ENCODE peak calls at places on chromosomes 2 and 18, in eight cellular contexts. One of them, this sample, is unnamed.

GRCh38 chr2:127515383-127515915 is 10.8 kb downstream of the IWS1 start:
- DNase-seq in body of pancreas: no peak
- DNase-seq in spleen: no peak
- DNase-seq in A549: no peak
- DNase-seq in suprapubic skin: no peak
- DNase-seq in right lobe of liver: no peak
- DNase-seq in stomach: no peak
- DNase-seq in esophagus squamous epithelium: no peak
- DNase-seq in this sample: no peak

GRCh38 chr2:16218651-16219050 is 278.3 kb downstream of the MYCN start:
- DNase-seq in body of pancreas: peak
- DNase-seq in spleen: no peak
- DNase-seq in A549: peak
- DNase-seq in suprapubic skin: no peak
- DNase-seq in right lobe of liver: no peak
- DNase-seq in stomach: peak
- DNase-seq in esophagus squamous epithelium: no peak
- DNase-seq in this sample: no peak

GRCh38 chr2:234512884-234513669 is 16.2 kb upstream of the ARL4C start:
- DNase-seq in body of pancreas: no peak
- DNase-seq in spleen: no peak
- DNase-seq in A549: no peak
- DNase-seq in suprapubic skin: no peak
- DNase-seq in right lobe of liver: no peak
- DNase-seq in stomach: no peak
- DNase-seq in esophagus squamous epithelium: no peak
- DNase-seq in this sample: no peak

GRCh38 chr18:46751882-46752281 is 5.0 kb downstream of the ST8SIA5 start:
- DNase-seq in body of pancreas: no peak
- DNase-seq in spleen: no peak
- DNase-seq in A549: no peak
- DNase-seq in suprapubic skin: no peak
- DNase-seq in right lobe of liver: no peak
- DNase-seq in stomach: no peak
- DNase-seq in esophagus squamous epithelium: no peak
- DNase-seq in this sample: no peak

GRCh38 chr2:215828528-215829184 is 184.7 kb downstream of the MREG start:
- DNase-seq in body of pancreas: peak
- DNase-seq in spleen: no peak
- DNase-seq in A549: peak
- DNase-seq in suprapubic skin: no peak
- DNase-seq in right lobe of liver: peak
- DNase-seq in stomach: peak
- DNase-seq in esophagus squamous epithelium: no peak
- DNase-seq in this sample: peak

GRCh38 chr2:235087812-235088607 is 136.2 kb downstream of the SH3BP4 start:
- DNase-seq in body of pancreas: peak
- DNase-seq in spleen: no peak
- DNase-seq in A549: no peak
- DNase-seq in suprapubic skin: no peak
- DNase-seq in right lobe of liver: no peak
- DNase-seq in stomach: peak
- DNase-seq in esophagus squamous epithelium: no peak
- DNase-seq in this sample: peak

GRCh38 chr18:12317664-12318333 is 9.8 kb downstream of the TUBB6 start:
- DNase-seq in body of pancreas: no peak
- DNase-seq in spleen: no peak
- DNase-seq in A549: no peak
- DNase-seq in suprapubic skin: peak
- DNase-seq in right lobe of liver: no peak
- DNase-seq in stomach: no peak
- DNase-seq in esophagus squamous epithelium: no peak
- DNase-seq in this sample: no peak

GRCh38 chr2:36452279-36452678 is 96.7 kb downstream of the CRIM1 start:
- DNase-seq in body of pancreas: no peak
- DNase-seq in spleen: no peak
- DNase-seq in A549: no peak
- DNase-seq in suprapubic skin: no peak
- DNase-seq in right lobe of liver: no peak
- DNase-seq in stomach: no peak
- DNase-seq in esophagus squamous epithelium: no peak
- DNase-seq in this sample: no peak

GRCh38 chr2:26178746-26179436 is 6.0 kb downstream of the GAREM2 start:
- DNase-seq in body of pancreas: no peak
- DNase-seq in spleen: peak
- DNase-seq in A549: no peak
- DNase-seq in suprapubic skin: no peak
- DNase-seq in right lobe of liver: no peak
- DNase-seq in stomach: peak
- DNase-seq in esophagus squamous epithelium: no peak
- DNase-seq in this sample: no peak

GRCh38 chr18:70490008-70490933 is 201.4 kb downstream of the SOCS6 start:
- DNase-seq in body of pancreas: peak
- DNase-seq in spleen: no peak
- DNase-seq in A549: no peak
- DNase-seq in suprapubic skin: no peak
- DNase-seq in right lobe of liver: peak
- DNase-seq in stomach: peak
- DNase-seq in esophagus squamous epithelium: no peak
- DNase-seq in this sample: no peak

GRCh38 chr2:207616185-207616584 is 9.0 kb downstream of the METTL21A start:
- DNase-seq in body of pancreas: no peak
- DNase-seq in spleen: no peak
- DNase-seq in A549: no peak
- DNase-seq in suprapubic skin: no peak
- DNase-seq in right lobe of liver: no peak
- DNase-seq in stomach: no peak
- DNase-seq in esophagus squamous epithelium: no peak
- DNase-seq in this sample: no peak

GRCh38 chr2:216211141-216211540 is 102.0 kb downstream of the XRCC5 start:
- DNase-seq in body of pancreas: no peak
- DNase-seq in spleen: no peak
- DNase-seq in A549: no peak
- DNase-seq in suprapubic skin: no peak
- DNase-seq in right lobe of liver: no peak
- DNase-seq in stomach: no peak
- DNase-seq in esophagus squamous epithelium: no peak
- DNase-seq in this sample: no peak

GRCh38 chr2:66344087-66344663 is 90.8 kb upstream of the MEIS1 start:
- DNase-seq in body of pancreas: no peak
- DNase-seq in spleen: no peak
- DNase-seq in A549: no peak
- DNase-seq in suprapubic skin: no peak
- DNase-seq in right lobe of liver: no peak
- DNase-seq in stomach: no peak
- DNase-seq in esophagus squamous epithelium: no peak
- DNase-seq in this sample: no peak

GRCh38 chr2:222102746-222103349 is 195.9 kb downstream of the PAX3 start:
- DNase-seq in body of pancreas: no peak
- DNase-seq in spleen: no peak
- DNase-seq in A549: no peak
- DNase-seq in suprapubic skin: no peak
- DNase-seq in right lobe of liver: no peak
- DNase-seq in stomach: no peak
- DNase-seq in esophagus squamous epithelium: no peak
- DNase-seq in this sample: no peak

GRCh38 chr2:218855305-218856167 is 4.1 kb upstream of the WNT6 start:
- DNase-seq in body of pancreas: no peak
- DNase-seq in spleen: peak
- DNase-seq in A549: no peak
- DNase-seq in suprapubic skin: peak
- DNase-seq in right lobe of liver: no peak
- DNase-seq in stomach: no peak
- DNase-seq in esophagus squamous epithelium: no peak
- DNase-seq in this sample: no peak
- TF ChIP-seq POLR2A in body of pancreas: no peak
- TF ChIP-seq POLR2A in spleen: no peak
- TF ChIP-seq POLR2A in A549: no peak
- TF ChIP-seq POLR2A in suprapubic skin: no peak
- TF ChIP-seq POLR2A in right lobe of liver: no peak
- TF ChIP-seq POLR2A in stomach: no peak
- TF ChIP-seq POLR2A in esophagus squamous epithelium: no peak
- TF ChIP-seq POLR2A in this sample: no peak

GRCh38 chr18:56545539-56545938 is 92.9 kb downstream of the TXNL1 start:
- DNase-seq in body of pancreas: no peak
- DNase-seq in spleen: no peak
- DNase-seq in A549: no peak
- DNase-seq in suprapubic skin: no peak
- DNase-seq in right lobe of liver: no peak
- DNase-seq in stomach: no peak
- DNase-seq in esophagus squamous epithelium: no peak
- DNase-seq in this sample: no peak
- H3K4me3 ChIP-seq in body of pancreas: no peak
- H3K4me3 ChIP-seq in spleen: no peak
- H3K4me3 ChIP-seq in A549: no peak
- H3K4me3 ChIP-seq in suprapubic skin: no peak
- H3K4me3 ChIP-seq in right lobe of liver: no peak
- H3K4me3 ChIP-seq in stomach: no peak
- H3K4me3 ChIP-seq in esophagus squamous epithelium: no peak
- H3K4me3 ChIP-seq in this sample: no peak

DNA sequence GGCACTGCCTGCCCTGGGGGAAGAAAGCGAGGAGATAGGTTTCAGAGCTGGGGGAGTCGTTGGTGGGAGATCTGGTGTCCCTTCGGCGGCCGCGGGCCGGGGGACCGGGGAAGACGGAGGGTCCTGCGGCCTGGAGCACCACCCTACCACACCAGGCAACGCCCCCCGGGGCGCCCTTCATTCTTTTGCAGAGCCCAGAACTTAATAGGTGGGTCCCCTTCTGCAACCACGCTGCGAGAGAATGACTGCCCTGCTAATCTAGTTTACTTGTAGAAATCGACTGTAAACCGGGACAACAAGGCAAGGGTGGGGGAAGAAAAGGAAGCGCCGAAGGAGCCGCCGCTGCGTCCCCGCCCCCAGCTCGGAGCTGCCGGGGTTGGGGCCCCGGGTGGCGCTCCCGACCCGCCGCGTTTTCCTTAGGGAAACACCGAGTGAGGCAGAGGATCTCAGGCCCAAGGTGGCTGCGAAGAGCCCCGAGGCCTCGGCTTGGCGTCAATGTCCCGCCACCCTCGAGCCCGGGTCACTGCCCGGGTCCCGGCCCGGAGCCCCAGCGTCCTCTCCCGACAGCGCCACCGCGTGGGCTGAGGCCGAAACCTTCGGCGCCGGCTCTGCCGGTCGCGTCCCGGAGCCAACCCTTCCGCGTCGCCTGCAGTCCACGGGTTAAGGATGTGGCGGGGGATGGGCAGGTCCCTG is 5.4 kb upstream of the SATB2 start:
- DNase-seq in body of pancreas: peak
- DNase-seq in spleen: peak
- DNase-seq in A549: peak
- DNase-seq in suprapubic skin: peak
- DNase-seq in right lobe of liver: peak
- DNase-seq in stomach: peak
- DNase-seq in esophagus squamous epithelium: no peak
- DNase-seq in this sample: peak
- TF ChIP-seq POLR2A in body of pancreas: peak
- TF ChIP-seq POLR2A in spleen: no peak
- TF ChIP-seq POLR2A in A549: no peak
- TF ChIP-seq POLR2A in suprapubic skin: no peak
- TF ChIP-seq POLR2A in right lobe of liver: no peak
- TF ChIP-seq POLR2A in stomach: no peak
- TF ChIP-seq POLR2A in esophagus squamous epithelium: no peak
- TF ChIP-seq POLR2A in this sample: no peak

DNA sequence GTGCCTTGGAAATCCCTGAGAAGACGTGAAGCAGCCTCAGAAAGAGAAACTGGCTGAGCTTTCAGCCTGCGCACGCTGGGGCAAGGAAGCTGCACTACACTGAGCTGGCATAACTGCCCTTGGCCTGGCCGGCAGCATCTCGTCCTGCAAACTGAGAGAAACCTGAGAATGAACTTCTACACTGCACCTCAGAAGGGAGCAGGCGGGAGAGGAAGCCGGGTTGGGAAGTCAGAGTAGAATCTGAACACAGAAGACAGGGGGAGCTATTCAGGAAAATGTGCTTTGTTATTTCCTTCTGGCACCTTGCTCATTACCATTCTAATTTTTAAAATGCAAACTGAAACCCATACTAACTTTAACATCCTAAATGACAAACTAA is 70.9 kb downstream of the ZEB2 start:
- DNase-seq in body of pancreas: no peak
- DNase-seq in spleen: peak
- DNase-seq in A549: no peak
- DNase-seq in suprapubic skin: no peak
- DNase-seq in right lobe of liver: no peak
- DNase-seq in stomach: no peak
- DNase-seq in esophagus squamous epithelium: no peak
- DNase-seq in this sample: no peak
- H3K4me3 ChIP-seq in body of pancreas: no peak
- H3K4me3 ChIP-seq in spleen: no peak
- H3K4me3 ChIP-seq in A549: no peak
- H3K4me3 ChIP-seq in suprapubic skin: no peak
- H3K4me3 ChIP-seq in right lobe of liver: no peak
- H3K4me3 ChIP-seq in stomach: no peak
- H3K4me3 ChIP-seq in esophagus squamous epithelium: peak
- H3K4me3 ChIP-seq in this sample: no peak

DNA sequence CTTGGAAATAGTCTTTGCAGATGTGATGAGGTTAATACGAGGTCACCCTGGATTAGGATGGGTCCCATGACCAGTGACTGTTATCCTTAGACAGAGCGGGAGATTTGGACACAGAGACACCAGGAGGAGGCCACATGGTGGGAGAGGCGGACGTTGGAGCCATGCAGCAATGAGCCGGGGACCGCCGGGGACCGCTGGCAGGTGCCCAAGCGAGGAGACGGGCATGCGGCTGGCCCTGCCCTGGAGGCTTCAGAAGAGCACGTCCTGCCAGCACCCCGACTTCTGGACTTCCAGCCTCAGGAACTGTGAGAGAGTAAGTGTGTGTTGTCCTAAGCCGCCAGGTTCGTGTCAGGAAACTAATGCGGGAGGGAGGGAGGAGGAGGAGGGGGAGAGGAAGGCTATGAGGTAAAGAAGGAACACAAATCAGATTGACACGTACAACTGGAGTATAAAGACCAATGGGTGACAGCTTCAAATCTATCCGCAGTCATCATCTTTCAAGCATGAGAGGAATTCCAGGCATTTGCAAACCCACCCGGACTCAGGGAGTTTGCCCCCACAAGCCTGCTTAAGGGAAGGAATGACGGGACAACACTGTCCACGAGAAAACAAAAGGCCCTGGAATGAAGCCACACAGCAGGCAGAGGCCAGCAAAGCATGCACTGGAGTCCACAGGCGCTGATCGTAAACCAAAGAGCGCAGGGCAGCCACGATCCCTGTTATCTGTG is 11.6 kb upstream of the BOK start:
- DNase-seq in body of pancreas: no peak
- DNase-seq in spleen: peak
- DNase-seq in A549: no peak
- DNase-seq in suprapubic skin: no peak
- DNase-seq in right lobe of liver: no peak
- DNase-seq in stomach: no peak
- DNase-seq in esophagus squamous epithelium: no peak
- DNase-seq in this sample: peak
- TF ChIP-seq POLR2A in body of pancreas: no peak
- TF ChIP-seq POLR2A in spleen: no peak
- TF ChIP-seq POLR2A in A549: no peak
- TF ChIP-seq POLR2A in suprapubic skin: no peak
- TF ChIP-seq POLR2A in right lobe of liver: no peak
- TF ChIP-seq POLR2A in stomach: no peak
- TF ChIP-seq POLR2A in esophagus squamous epithelium: no peak
- TF ChIP-seq POLR2A in this sample: no peak

This sample was measured in ovary.